ENCODE peak calls at places on chromosomes 3 and 15, in nine cellular contexts. A is fibroblast of lung, B is K562, K is endodermal cell, N is IMR-90, C is DND-41, P is endothelial cell of umbilical vein, S is H9, J is NT2/D1. V is an unnamed sample.

GRCh38 chr3:71495708-71496472 is 87.6 kb downstream of the FOXP1 start:
- DNase-seq in J (no peak), A (peak; percentile 65), N (peak; percentile 91), S (peak; percentile 43), B (peak; percentile 47), K (peak; percentile 64), P (no peak), C (no peak), V (no peak)

GRCh38 chr3:169945313-169945712 is 21.3 kb upstream of the SEC62 start:
- DNase-seq in B (peak; percentile 83), A (no peak), N (no peak), S (no peak), C (no peak), K (no peak), J (no peak), P (peak; percentile 61), V (no peak)

GRCh38 chr15:37872661-37873060 is 61.8 kb upstream of the TMCO5A start:
- DNase-seq in P (no peak), S (no peak), C (no peak), A (peak; percentile 28), J (no peak), N (no peak), K (no peak), B (no peak), V (peak; percentile 45)

GRCh38 chr15:75234191-75234810 is 23.8 kb upstream of the GOLGA6C start:
- DNase-seq in N (no peak), S (no peak), A (no peak), J (no peak), C (no peak), B (no peak), K (no peak), P (no peak), V (peak; percentile 39)

GRCh38 chr15:101501703-101502373 is 12.3 kb upstream of the PCSK6 start:
- DNase-seq in B (peak; percentile 51), C (peak; percentile 10), J (no peak), N (no peak), P (peak; percentile 34), A (no peak), S (peak; percentile 89), K (peak; percentile 92), V (no peak)

GRCh38 chr15:84883433-84883832 is 1.0 kb upstream of the SLC28A1 start:
- DNase-seq in P (no peak), B (no peak), S (no peak), J (no peak), K (no peak), A (no peak), N (no peak), C (no peak), V (no peak)

GRCh38 chr3:10511809-10512494 is 6.6 kb upstream of the ATP2B2 start:
- DNase-seq in P (no peak), C (no peak), S (no peak), B (no peak), N (peak; percentile 67), J (peak; percentile 13), K (peak; percentile 67), A (peak; percentile 53), V (no peak)

GRCh38 chr3:133853063-133853924 is 42.4 kb downstream of the RAB6B start:
- DNase-seq in J (no peak), K (no peak), A (no peak), N (no peak), P (no peak), C (no peak), B (no peak), S (no peak), V (no peak)

GRCh38 chr3:142211034-142211433 is 14.4 kb downstream of the GK5 start:
- DNase-seq in B (no peak), J (no peak), A (peak; percentile 7), P (peak; percentile 26), N (no peak), K (peak; percentile 69), S (peak; percentile 33), C (peak; percentile 52), V (no peak)

GRCh38 chr3:25856902-25857518 is 67.1 kb downstream of the OXSM start:
- DNase-seq in A (peak; percentile 72), J (no peak), K (no peak), B (peak; percentile 51), S (no peak), N (peak; percentile 67), P (peak; percentile 43), C (peak; percentile 9), V (no peak)

GRCh38 chr15:30923429-30923828 is 19.7 kb downstream of the FAN1 start:
- DNase-seq in C (no peak), K (no peak), J (no peak), B (no peak), P (no peak), A (no peak), S (no peak), N (no peak), V (no peak)

GRCh38 chr3:45647148-45647619 is 42.0 kb upstream of the SACM1L start:
- DNase-seq in S (no peak), P (peak; percentile 92), J (no peak), N (peak; percentile 94), C (no peak), A (peak; percentile 94), K (no peak), B (no peak), V (no peak)
- H3K4me1 ChIP-seq in S (peaks cover 8% of the 10 kb centered on the region), P (peaks cover 57% of the 10 kb centered on the region), J (peaks cover 12% of the 10 kb centered on the region), N (peaks cover 42% of the 10 kb centered on the region), C (no peaks in the 10 kb centered on the region), A (peaks cover 47% of the 10 kb centered on the region), K (no peaks in the 10 kb centered on the region), B (peaks cover 7% of the 10 kb centered on the region), V (peaks cover 14% of the 10 kb centered on the region)

GRCh38 chr3:144968951-144969350 is 997.3 kb downstream of the DIPK2A start:
- DNase-seq in K (no peak), J (no peak), N (no peak), C (no peak), S (no peak), A (peak; percentile 86), B (no peak), P (no peak), V (no peak)

GRCh38 chr3:144966560-144966959 is 994.9 kb downstream of the DIPK2A start:
- DNase-seq in B (no peak), A (no peak), P (no peak), C (no peak), J (no peak), N (no peak), K (no peak), S (no peak), V (no peak)

GRCh38 chr3:144963810-144964209 is 992.2 kb downstream of the DIPK2A start:
- DNase-seq in A (no peak), S (no peak), B (no peak), P (no peak), K (no peak), J (no peak), N (no peak), C (no peak), V (no peak)
- H3K9ac ChIP-seq in A (no peak overlapping the region), S (no peak overlapping the region), B (no peak overlapping the region), P (no peak overlapping the region), K (no peak overlapping the region), J (no peak overlapping the region), N (no peak overlapping the region), C (no peak overlapping the region), V (no peak overlapping the region)

DNA sequence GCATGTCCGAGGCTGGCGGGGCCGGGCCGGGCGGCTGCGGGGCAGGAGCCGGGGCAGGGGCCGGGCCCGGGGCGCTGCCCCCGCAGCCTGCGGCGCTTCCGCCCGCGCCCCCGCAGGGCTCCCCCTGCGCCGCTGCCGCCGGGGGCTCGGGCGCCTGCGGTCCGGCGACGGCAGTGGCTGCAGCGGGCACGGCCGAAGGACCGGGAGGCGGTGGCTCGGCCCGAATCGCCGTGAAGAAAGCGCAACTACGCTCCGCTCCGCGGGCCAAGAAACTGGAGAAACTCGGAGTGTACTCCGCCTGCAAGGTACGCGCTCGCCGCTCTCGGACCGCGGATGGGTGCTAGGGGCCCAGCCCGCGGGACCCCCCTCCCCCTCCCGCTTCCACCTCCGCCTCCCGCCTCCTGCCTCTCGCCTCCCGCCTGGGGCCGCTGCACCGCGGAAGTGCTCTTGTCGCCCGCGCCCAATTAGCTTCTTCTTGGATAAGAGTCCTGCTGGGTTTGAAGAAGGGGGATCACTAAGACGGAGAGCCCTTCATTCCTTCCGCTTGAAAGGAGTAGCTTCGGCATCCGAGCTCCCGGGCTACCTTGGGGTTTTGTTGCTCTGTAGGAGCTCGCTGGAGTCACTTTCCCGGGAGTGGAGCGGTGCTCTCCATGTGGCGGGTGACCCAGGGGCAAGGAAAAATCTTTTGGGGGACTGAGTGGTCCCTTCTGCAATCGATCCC is 390 bp downstream of the KAT2B start:
- DNase-seq in J (peak; percentile 42), A (peak; percentile 80), K (peak; percentile 89), C (peak; percentile 75), S (peak; percentile 71), P (peak; percentile 54), N (peak; percentile 61), B (peak; percentile 95), V (peak; percentile 92)
- H3K4me1 ChIP-seq in J (no peaks in the 10 kb centered on the region), A (peaks cover 7% of the 10 kb centered on the region), K (no peaks in the 10 kb centered on the region), C (peaks cover 49% of the 10 kb centered on the region), S (no peaks in the 10 kb centered on the region), P (peaks cover 16% of the 10 kb centered on the region), N (no peaks in the 10 kb centered on the region), B (peaks cover 29% of the 10 kb centered on the region), V (peaks cover 19% of the 10 kb centered on the region)

DNA sequence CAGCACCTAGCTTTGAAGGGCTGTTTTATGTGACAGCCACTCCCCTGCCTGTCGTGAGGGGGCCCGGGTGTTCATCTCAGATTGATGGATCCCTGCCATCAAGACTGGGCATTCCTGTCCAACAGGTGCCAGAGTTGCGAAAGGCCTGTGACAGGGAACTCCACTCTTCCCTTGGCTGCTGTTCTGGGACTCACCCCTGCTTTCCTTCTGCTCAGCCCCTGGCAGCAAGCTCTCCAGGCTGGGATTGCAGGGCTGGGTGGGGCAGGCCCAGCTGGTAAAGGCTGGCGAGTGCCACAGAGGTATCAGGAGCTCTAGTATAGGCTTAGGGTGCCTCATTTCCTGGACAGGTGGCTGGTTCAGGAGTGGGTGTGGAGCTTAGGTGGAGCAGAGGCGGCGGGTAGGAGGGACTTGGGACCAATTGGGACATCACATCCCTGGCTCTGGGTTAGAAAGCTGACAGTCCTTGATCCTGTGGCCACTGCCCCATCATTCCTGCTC is at the start of gene PLA2G4B:
- DNase-seq in J (no peak), N (no peak), C (no peak), A (no peak), S (no peak), P (no peak), B (no peak), K (no peak), V (no peak)
- H3K9ac ChIP-seq in J (no peak within 1 kb of the TSS), N (no peak within 1 kb of the TSS), C (no peak within 1 kb of the TSS), A (no peak within 1 kb of the TSS), S (no peak within 1 kb of the TSS), P (no peak within 1 kb of the TSS), B (peak within 1 kb of the TSS; percentile 71), K (no peak within 1 kb of the TSS), V (no peak within 1 kb of the TSS)

GRCh38 chr15:89401636-89402252 is 67.1 kb upstream of the POLG start:
- DNase-seq in J (no peak), P (no peak), S (no peak), K (no peak), C (no peak), A (peak; percentile 52), N (peak; percentile 85), B (peak; percentile 15), V (no peak)

GRCh38 chr15:89400997-89401590 is 66.5 kb upstream of the POLG start:
- DNase-seq in K (no peak), S (no peak), P (no peak), J (no peak), N (no peak), A (no peak), B (no peak), C (no peak), V (no peak)

GRCh38 chr15:89404023-89404422 is 69.4 kb upstream of the POLG start:
- DNase-seq in S (no peak), J (no peak), C (no peak), K (no peak), B (no peak), N (no peak), A (no peak), P (no peak), V (no peak)

GRCh38 chr15:89400121-89400996 is 65.7 kb upstream of the POLG start:
- DNase-seq in A (no peak), J (no peak), K (peak; percentile 79), S (peak; percentile 54), P (no peak), B (no peak), C (no peak), N (no peak), V (no peak)

GRCh38 chr15:89402406-89402805 is 67.8 kb upstream of the POLG start:
- DNase-seq in A (no peak), J (no peak), K (no peak), N (no peak), C (no peak), B (no peak), P (no peak), S (no peak), V (no peak)
- H3K4me1 ChIP-seq in A (peaks cover 2% of the 10 kb centered on the region), J (peaks cover 12% of the 10 kb centered on the region), K (peaks cover 3% of the 10 kb centered on the region), N (no peaks in the 10 kb centered on the region), C (no peaks in the 10 kb centered on the region), B (no peaks in the 10 kb centered on the region), P (no peaks in the 10 kb centered on the region), S (no peaks in the 10 kb centered on the region), V (no peaks in the 10 kb centered on the region)